ENCODE peak calls at places on chromosomes 12 and 14, in five cellular contexts. H, S, M, N and I are unnamed samples.

GRCh38 chr12:64571346-64571745 is 38.9 kb upstream of the RASSF3 start:
- DNase-seq in M (no peak), H (no peak), N (no peak), S (no peak), I (no peak)

GRCh38 chr14:51430079-51430478 is 190.0 kb downstream of the TMX1 start:
- DNase-seq in S (no peak), N (no peak), H (no peak), M (no peak), I (no peak)

GRCh38 chr12:109727746-109728726 is 14.4 kb downstream of the FAM222A start:
- DNase-seq in H (no peak), M (no peak), N (peak), S (no peak), I (no peak)

GRCh38 chr12:84128117-84128991 is 784.2 kb downstream of the SLC6A15 start:
- DNase-seq in H (no peak), N (peak), M (no peak), S (no peak), I (no peak)

GRCh38 chr12:71771069-71771468 is 16.4 kb downstream of the RAB21 start:
- DNase-seq in N (no peak), S (no peak), M (no peak), H (no peak), I (no peak)

GRCh38 chr14:91381801-91382670 is 35.6 kb downstream of the CCDC88C start:
- DNase-seq in M (no peak), H (no peak), S (no peak), N (no peak), I (no peak)

GRCh38 chr12:43147893-43148292 is 404.1 kb downstream of the ADAMTS20 start:
- DNase-seq in N (no peak), H (no peak), M (no peak), S (no peak), I (no peak)

GRCh38 chr12:108282676-108283075 is 56.4 kb downstream of the CMKLR1 start:
- DNase-seq in S (no peak), M (no peak), H (no peak), N (no peak), I (no peak)

GRCh38 chr14:73248294-73248868 is 11.1 kb downstream of the PAPLN start:
- DNase-seq in S (no peak), N (no peak), M (no peak), H (no peak), I (no peak)

GRCh38 chr12:49922349-49923034 is 18.8 kb upstream of the FAIM2 start:
- DNase-seq in N (peak), H (no peak), M (no peak), S (no peak), I (no peak)

GRCh38 chr12:59182191-59182590 is 261.9 kb upstream of the LRIG3 start:
- DNase-seq in H (no peak), M (no peak), S (no peak), N (no peak), I (no peak)

GRCh38 chr12:68207276-68207675 is 18.3 kb downstream of the IL26 start:
- DNase-seq in N (no peak), S (no peak), H (no peak), M (no peak), I (no peak)

GRCh38 chr14:76922092-76922491 is 95.9 kb downstream of the LRRC74A start:
- DNase-seq in M (no peak), S (no peak), N (no peak), H (no peak), I (no peak)

GRCh38 chr12:71297930-71298329 is 140.1 kb upstream of the TSPAN8 start:
- DNase-seq in S (no peak), H (no peak), N (no peak), M (no peak), I (no peak)

GRCh38 chr14:50620341-50620740 is 47.8 kb downstream of the SAV1 start:
- DNase-seq in M (no peak), N (no peak), H (no peak), S (no peak), I (no peak)